ENCODE peak calls at places on chromosomes 1 and 21, in seven cellular contexts. D is hepatic stellate cell; V is amniotic stem cell; Z is ovary; E is stimulated activated CD8-positive, alpha-beta memory T cell treated with anti-CD3 and anti-CD28 coated beads, Interleukin-4, amount 100 ng/mL, for 1 hour; R is colonic mucosa; O is iPS DF 19.7. S is an unnamed sample.
A peak's percentile ranks its signal among the peaks of the same experiment; 100 is the strongest.

GRCh38 chr1:212554401-212554800 is 54.2 kb upstream of the ATF3 start:
- DNase-seq in E (no peak), Z (no peak), V (no peak), R (no peak), O (no peak), D (no peak), S (no peak)

GRCh38 chr1:6870571-6870970 is 85.3 kb downstream of the CAMTA1 start:
- DNase-seq in R (no peak), E (no peak), V (no peak), O (no peak), Z (no peak), D (no peak), S (peak; percentile 41)

GRCh38 chr1:172746091-172746949 is 87.4 kb downstream of the FASLG start:
- DNase-seq in E (no peak), R (peak; percentile 36), O (no peak), Z (no peak), V (peak; percentile 85), D (peak; percentile 71), S (peak; percentile 99)

GRCh38 chr1:193473932-193474331 is 287.5 kb upstream of the B3GALT2 start:
- DNase-seq in D (no peak), E (no peak), Z (no peak), V (no peak), O (no peak), R (no peak), S (no peak)

GRCh38 chr1:28526886-28527285 is 21.0 kb downstream of the RCC1 start:
- DNase-seq in E (no peak), R (no peak), O (no peak), V (no peak), Z (no peak), D (no peak), S (peak; percentile 11)

GRCh38 chr1:197779921-197780320 is 4.6 kb upstream of the DENND1B start:
- DNase-seq in Z (no peak), R (no peak), D (no peak), V (no peak), E (no peak), O (no peak), S (no peak)

GRCh38 chr1:181485276-181486097 is 2.2 kb downstream of the CACNA1E start:
- DNase-seq in R (no peak), D (no peak), Z (no peak), V (no peak), O (no peak), E (no peak), S (no peak)

GRCh38 chr1:216057080-216057479 is 366.2 kb downstream of the USH2A start:
- DNase-seq in O (no peak), Z (no peak), R (no peak), V (no peak), D (no peak), E (no peak), S (no peak)

GRCh38 chr1:92476071-92476607 is 10.6 kb downstream of the GFI1 start:
- DNase-seq in Z (no peak), O (no peak), E (peak; percentile 37), R (no peak), V (no peak), D (no peak), S (no peak)

GRCh38 chr1:233868461-233868860 is 36.0 kb upstream of the SLC35F3 start:
- DNase-seq in E (no peak), V (no peak), D (no peak), Z (no peak), R (no peak), O (no peak), S (no peak)

GRCh38 chr1:63691672-63692425 is 82.0 kb upstream of the ROR1 start:
- DNase-seq in O (peak; percentile 57), D (peak; percentile 75), Z (peak; percentile 28), E (no peak), V (peak; percentile 61), R (peak; percentile 82), S (peak; percentile 82)

GRCh38 chr1:9280015-9280860 is 12.5 kb upstream of the SPSB1 start:
- DNase-seq in V (peak; percentile 88), E (no peak), D (peak; percentile 99), Z (no peak), O (no peak), R (peak; percentile 68), S (peak; percentile 94)

GRCh38 chr1:42815938-42816599 is 853 bp upstream of the ERMAP start:
- DNase-seq in D (peak; percentile 9), R (no peak), O (no peak), V (no peak), Z (no peak), E (no peak), S (no peak)

GRCh38 chr1:109807822-109808680 is 44.3 kb upstream of the EPS8L3 start:
- DNase-seq in O (no peak), R (no peak), D (no peak), E (no peak), Z (no peak), V (no peak), S (peak; percentile 40)

GRCh38 chr1:22289251-22289995 is 146.5 kb upstream of the WNT4 start:
- DNase-seq in E (no peak), Z (no peak), R (no peak), V (no peak), O (no peak), D (no peak), S (no peak)

GRCh38 chr1:98107256-98107655 is 186.4 kb upstream of the DPYD start:
- DNase-seq in Z (no peak), R (no peak), O (no peak), E (no peak), V (no peak), D (no peak), S (no peak)

GRCh38 chr1:218585565-218586184 is 240.5 kb downstream of the TGFB2 start:
- DNase-seq in R (no peak), O (peak; percentile 48), V (peak; percentile 43), E (no peak), Z (no peak), D (peak; percentile 38), S (peak; percentile 32)

GRCh38 chr1:235253219-235253640 is 74.7 kb downstream of the ARID4B start:
- DNase-seq in D (peak; percentile 32), R (peak; percentile 66), O (peak; percentile 23), V (peak; percentile 71), Z (peak; percentile 44), E (peak; percentile 34), S (peak; percentile 77)

GRCh38 chr21:31624181-31624580 is 35.3 kb upstream of the SOD1 start:
- DNase-seq in E (no peak), V (no peak), D (no peak), O (no peak), Z (no peak), R (no peak), S (no peak)

GRCh38 chr1:25707280-25708016 is 90.9 kb downstream of the MAN1C1 start:
- DNase-seq in R (no peak), E (no peak), D (no peak), V (no peak), O (no peak), Z (no peak), S (peak; percentile 58)

GRCh38 chr1:11045428-11046269 is 1.4 kb downstream of the MASP2 start:
- DNase-seq in V (no peak), Z (no peak), D (no peak), E (no peak), O (no peak), R (no peak), S (no peak)

GRCh38 chr1:30111431-30111830 is 612.0 kb downstream of the MATN1 start:
- DNase-seq in E (no peak), O (peak; percentile 38), Z (peak; percentile 48), R (peak; percentile 57), V (peak; percentile 14), D (peak; percentile 55), S (peak; percentile 32)

GRCh38 chr1:192251735-192252134 is 65.1 kb upstream of the RGS21 start:
- DNase-seq in D (no peak), R (no peak), E (no peak), V (no peak), O (no peak), Z (no peak), S (no peak)

GRCh38 chr1:214524824-214525223 is 26.6 kb downstream of the PTPN14 start:
- DNase-seq in D (no peak), R (no peak), Z (no peak), V (no peak), E (no peak), O (no peak), S (no peak)

GRCh38 chr1:145985502-145986439 is 10.6 kb downstream of the TXNIP start:
- DNase-seq in D (peak; percentile 44), O (no peak), Z (no peak), R (no peak), V (no peak), E (no peak), S (peak; percentile 33)

GRCh38 chr1:167416506-167416905 is 101.8 kb downstream of the CD247 start:
- DNase-seq in R (no peak), V (no peak), O (no peak), Z (no peak), D (no peak), E (no peak), S (no peak)

GRCh38 chr1:228013322-228014234 is 6.8 kb downstream of the WNT3A start:
- DNase-seq in R (no peak), D (no peak), E (no peak), Z (no peak), V (no peak), O (no peak), S (no peak)

GRCh38 chr1:183506561-183506960 is 34.3 kb downstream of the SMG7 start:
- DNase-seq in O (no peak), V (no peak), R (no peak), E (no peak), D (peak; percentile 29), Z (no peak), S (peak; percentile 22)

GRCh38 chr1:58789322-58789856 is 5.5 kb upstream of the JUN start:
- DNase-seq in E (no peak), V (no peak), Z (no peak), R (no peak), D (no peak), O (no peak), S (no peak)

GRCh38 chr1:63621698-63622097 is 28.5 kb downstream of the PGM1 start:
- DNase-seq in E (no peak), V (no peak), Z (no peak), O (no peak), R (no peak), D (no peak), S (no peak)

GRCh38 chr1:160177231-160177630 is 13.1 kb upstream of the CASQ1 start:
- DNase-seq in D (no peak), R (no peak), O (no peak), E (no peak), V (no peak), Z (no peak), S (no peak)

GRCh38 chr1:211656728-211657127 is 18.7 kb downstream of the NEK2 start:
- DNase-seq in E (no peak), V (no peak), Z (no peak), D (no peak), R (no peak), O (no peak), S (no peak)

GRCh38 chr1:81801032-81801833 is 499 bp downstream of the ADGRL2 start:
- DNase-seq in D (peak; percentile 72), V (peak; percentile 88), R (peak; percentile 81), E (no peak), O (peak; percentile 84), Z (peak; percentile 86), S (peak; percentile 72)

GRCh38 chr1:219876798-219877209 is 51.6 kb downstream of the SLC30A10 start:
- DNase-seq in R (no peak), V (no peak), Z (no peak), D (no peak), E (no peak), O (no peak), S (no peak)

S was measured in HFFc6.